ENCODE peak calls at places on chromosomes 4 and X, in four cellular contexts. R is GM12878, B is HepG2, T is K562. D is an unnamed sample.

GRCh38 chr4:107243141-107243779 is 207.1 kb upstream of the DKK2 start:
- DNase-seq in B (no peak), R (no peak), T (no peak), D (no peak)

GRCh38 chr4:83947111-83947510 is 411.2 kb downstream of the GPAT3 start:
- DNase-seq in B (no peak), R (no peak), T (no peak), D (no peak)

GRCh38 chrX:144379156-144379555 is 495.3 kb downstream of the UBE2NL start:
- DNase-seq in T (no peak), B (no peak), R (no peak), D (no peak)

GRCh38 chr4:81839347-81840042 is 367.8 kb upstream of the RASGEF1B start:
- DNase-seq in R (no peak), B (no peak), T (no peak), D (no peak)

GRCh38 chr4:159171287-159171686 is 68.4 kb downstream of the RAPGEF2 start:
- DNase-seq in T (no peak), R (no peak), B (no peak), D (no peak)

GRCh38 chrX:7904557-7904956 is 22.7 kb downstream of the PNPLA4 start:
- DNase-seq in B (no peak), R (no peak), T (no peak), D (no peak)

GRCh38 chrX:150575415-150575814 is 7.0 kb downstream of the MTM1 start:
- DNase-seq in T (no peak), R (no peak), B (no peak), D (no peak)

GRCh38 chr4:7805533-7806079 is 134.1 kb downstream of the AFAP1 start:
- DNase-seq in R (no peak), B (peak), T (no peak), D (no peak)

GRCh38 chr4:33628296-33628695 is 2616.0 kb downstream of the ARAP2 start:
- DNase-seq in B (no peak), R (no peak), T (no peak), D (no peak)

GRCh38 chr4:140811429-140811828 is 55.2 kb upstream of the TBC1D9 start:
- DNase-seq in T (no peak), R (no peak), B (no peak), D (no peak)

DNA sequence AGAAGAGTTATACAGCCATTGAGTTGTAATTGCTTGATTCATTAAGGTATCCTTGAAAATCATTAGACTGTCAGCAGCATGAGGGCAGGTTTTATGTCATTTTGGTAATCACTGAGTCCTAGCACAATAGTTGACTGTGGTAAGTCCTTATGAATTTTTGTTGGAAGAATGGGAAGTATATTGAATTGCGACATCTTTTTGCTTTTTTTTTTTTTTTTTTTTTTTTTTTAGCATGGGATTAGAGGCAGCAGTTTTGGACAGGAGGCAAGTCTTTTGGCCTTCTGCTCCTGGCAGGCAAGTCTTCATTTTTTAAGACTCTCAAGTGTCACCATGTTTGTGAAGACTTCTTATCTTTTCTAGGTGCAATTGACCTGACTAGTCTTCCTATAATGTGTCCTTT is 29.7 kb downstream of the PRRG1 start:
- DNase-seq in B (no peak), R (no peak), T (no peak), D (no peak)
- TF ChIP-seq ATF2 in B (no peak), R (no peak), T (no peak), D (no peak)

DNA sequence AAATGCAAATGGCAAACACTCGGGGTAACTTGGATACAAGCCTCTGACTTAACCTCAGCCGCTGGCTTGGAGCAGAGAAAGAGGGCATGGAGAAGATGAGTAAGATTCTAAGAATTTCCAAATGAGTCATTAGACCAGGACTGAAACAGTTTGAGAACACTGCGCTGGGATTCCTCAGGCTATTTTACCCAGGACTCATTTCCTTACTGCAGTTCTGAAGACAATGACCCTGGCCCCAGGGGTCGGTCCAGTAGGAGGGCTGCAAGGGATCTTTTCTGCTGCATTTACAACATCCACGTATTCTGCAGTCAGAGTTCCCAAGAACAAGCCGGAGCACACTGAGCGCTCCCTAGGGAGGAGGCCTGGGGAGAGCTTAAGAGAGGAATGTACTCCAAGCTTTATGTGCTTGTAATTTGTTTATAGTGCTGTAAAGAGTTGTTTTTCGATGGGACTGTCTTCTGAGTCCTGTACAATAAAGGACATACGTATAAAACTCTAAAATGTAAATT is 27.3 kb upstream of the SORBS2 start:
- DNase-seq in T (no peak), R (no peak), B (no peak), D (peak)
- TF ChIP-seq GABPA in T (no peak), R (no peak), B (no peak), D (no peak)

GRCh38 chr4:17013382-17014006 is 115.0 kb upstream of the LDB2 start:
- DNase-seq in R (no peak), T (no peak), B (no peak), D (no peak)
- TF ChIP-seq ATF2 in R (no peak), T (no peak), B (no peak), D (no peak)

GRCh38 chr4:152628128-152628527 is 51.7 kb downstream of the TMEM154 start:
- DNase-seq in B (no peak), T (no peak), R (no peak), D (no peak)
- TF ChIP-seq GABPA in B (no peak), T (no peak), R (no peak), D (no peak)

GRCh38 chr4:38547052-38547451 is 116.9 kb upstream of the KLF3 start:
- DNase-seq in T (no peak), B (no peak), R (no peak), D (no peak)

DNA sequence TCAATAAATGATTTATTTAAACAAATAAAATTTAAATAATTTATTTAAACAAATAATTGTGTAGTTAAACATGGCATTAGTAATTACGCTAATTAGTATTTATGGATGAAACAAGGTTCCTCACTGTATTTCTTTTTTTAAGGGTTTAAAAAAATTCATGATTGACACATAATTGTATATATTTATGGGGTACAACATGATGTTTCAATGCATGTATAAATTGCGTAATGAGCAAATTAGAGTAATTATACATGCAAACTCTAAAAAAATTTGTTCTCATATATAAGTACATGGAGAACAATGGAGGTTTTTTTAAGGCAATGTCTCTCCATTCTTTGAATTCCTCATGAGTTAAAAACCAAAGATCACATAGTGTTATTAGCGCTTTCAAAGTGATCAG is 115.7 kb upstream of the KLF3 start:
- DNase-seq in B (no peak), R (no peak), T (no peak), D (no peak)
- TF ChIP-seq ATF2 in B (no peak), R (no peak), T (no peak), D (no peak)

GRCh38 chrX:41478397-41478911 is 31.3 kb downstream of the NYX start:
- DNase-seq in T (no peak), R (no peak), B (no peak), D (no peak)

GRCh38 chrX:41475611-41476241 is 28.6 kb downstream of the NYX start:
- DNase-seq in R (no peak), T (no peak), B (peak), D (no peak)

GRCh38 chrX:41480508-41481260 is 33.5 kb downstream of the NYX start:
- DNase-seq in R (no peak), B (no peak), T (no peak), D (no peak)

GRCh38 chrX:41482153-41482850 is 35.2 kb downstream of the NYX start:
- DNase-seq in R (no peak), B (peak), T (no peak), D (no peak)

DNA sequence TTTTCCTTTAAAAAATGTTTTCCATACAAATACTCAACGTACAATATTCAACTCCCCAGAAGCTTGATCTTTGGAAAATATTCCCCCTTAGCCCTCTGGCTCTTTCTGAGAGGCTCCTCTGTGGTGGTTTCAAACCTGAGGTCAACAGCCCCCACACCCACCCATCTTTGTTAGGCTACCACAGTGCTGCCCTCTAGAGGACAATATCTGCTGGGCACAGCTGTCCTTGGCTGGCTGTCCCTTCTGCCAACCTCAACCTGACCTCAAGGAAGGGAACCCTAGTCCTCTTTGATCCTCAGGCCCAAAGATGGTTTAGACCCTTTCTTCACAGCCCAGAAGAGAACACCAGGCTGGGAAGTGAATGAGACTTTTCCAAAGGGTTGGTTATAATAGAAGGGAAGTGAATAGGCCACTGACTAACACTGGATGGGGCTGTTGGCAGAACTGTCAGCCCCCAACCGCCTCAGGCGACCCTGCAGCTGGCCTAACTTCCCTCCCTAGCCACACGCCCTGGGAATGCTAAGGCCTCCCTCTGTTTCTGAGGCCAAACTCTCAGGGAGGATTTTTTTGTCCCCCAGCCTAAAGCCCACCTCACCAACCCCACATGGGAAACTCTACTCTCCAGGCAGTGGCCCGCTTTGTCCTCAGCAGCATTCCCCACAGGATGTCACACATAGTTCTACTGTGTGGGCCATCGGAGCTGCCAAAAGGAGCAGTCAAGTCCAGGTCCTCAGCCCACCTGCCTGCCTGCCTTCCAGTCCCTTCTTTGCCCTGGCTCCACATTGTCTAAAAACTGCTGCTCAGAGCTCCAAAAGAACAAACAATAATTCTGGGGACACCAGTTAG is 34.3 kb downstream of the NYX start:
- DNase-seq in T (peak), R (no peak), B (peak), D (no peak)
- TF ChIP-seq GABPA in T (no peak), R (no peak), B (no peak), D (no peak)

GRCh38 chrX:65874110-65874509 is 165.8 kb downstream of the VSIG4 start:
- DNase-seq in B (no peak), T (no peak), R (no peak), D (no peak)
- TF ChIP-seq ATF2 in B (no peak), T (no peak), R (no peak), D (no peak)

GRCh38 chrX:55335296-55335695 is 70.6 kb upstream of the PAGE3 start:
- DNase-seq in R (no peak), B (no peak), T (no peak), D (no peak)

GRCh38 chrX:55340896-55341433 is 76.2 kb upstream of the PAGE3 start:
- DNase-seq in B (no peak), R (no peak), T (no peak), D (no peak)

GRCh38 chrX:55336176-55336575 is 71.5 kb upstream of the PAGE3 start:
- DNase-seq in R (no peak), T (no peak), B (no peak), D (no peak)
- TF ChIP-seq GABPA in R (no peak), T (no peak), B (no peak), D (no peak)

GRCh38 chrX:130171446-130172126 is at the start of gene RAB33A:
- DNase-seq in R (no peak), T (no peak), B (no peak), D (no peak)
- TF ChIP-seq ATF2 in R (no peak), T (no peak), B (no peak), D (no peak)

DNA sequence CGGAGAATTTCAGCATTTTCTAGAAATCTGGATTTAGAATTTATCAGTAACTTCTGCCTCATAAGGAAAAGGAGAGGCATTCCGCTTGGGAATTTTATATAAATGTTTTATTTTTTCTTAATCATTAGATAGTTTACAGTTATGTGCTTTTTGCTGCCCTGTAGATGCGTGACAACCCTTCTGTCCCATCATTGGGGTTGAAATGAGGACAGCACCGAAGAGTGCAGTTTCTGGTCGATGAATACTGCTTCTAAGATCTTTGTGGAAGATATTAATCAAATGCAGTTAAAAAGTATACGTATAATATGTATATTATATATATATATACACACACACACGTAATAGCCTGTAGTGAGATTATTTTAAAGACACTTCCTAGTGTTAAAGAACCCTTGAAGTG is 1.5 kb downstream of the RBPJ start:
- DNase-seq in B (no peak), R (no peak), T (no peak), D (no peak)
- TF ChIP-seq GABPA in B (no peak), R (no peak), T (no peak), D (no peak)

D was measured in H1.